ENCODE peak calls at places on chromosomes 2 and 18, in five cellular contexts. K is MCF 10A, D is WTC11, B is ascending aorta, J is lower lobe of right lung. T is an unnamed sample.

GRCh38 chr2:107303964-107304363 is 418.0 kb upstream of the ST6GAL2 start:
- DNase-seq in K (no peak), D (no peak), J (no peak), B (no peak), T (no peak)

GRCh38 chr2:112646102-112646719 is 472 bp downstream of the SLC20A1 start:
- DNase-seq in B (no peak), K (no peak), J (no peak), D (no peak), T (no peak)

GRCh38 chr2:37527362-37527761 is 144.1 kb downstream of the CDC42EP3 start:
- DNase-seq in D (no peak), K (no peak), B (no peak), J (no peak), T (no peak)

GRCh38 chr2:3257166-3257565 is 120.5 kb downstream of the EIPR1 start:
- DNase-seq in B (peak; percentile 7), D (peak; percentile 41), J (no peak), K (no peak), T (no peak)

GRCh38 chr18:68648191-68648590 is 66.7 kb downstream of the TMX3 start:
- DNase-seq in B (no peak), D (no peak), K (no peak), J (no peak), T (no peak)

GRCh38 chr2:185137700-185138099 is 539.4 kb downstream of the ZNF804A start:
- DNase-seq in K (no peak), D (no peak), B (no peak), J (no peak), T (no peak)

GRCh38 chr2:101625387-101625786 is 72.1 kb upstream of the MAP4K4 start:
- DNase-seq in B (no peak), K (peak; percentile 46), D (no peak), J (no peak), T (peak; percentile 61)

GRCh38 chr2:48146552-48146951 is 240.3 kb upstream of the FBXO11 start:
- DNase-seq in B (no peak), K (no peak), J (no peak), D (no peak), T (no peak)

GRCh38 chr18:76450912-76451421 is 44.1 kb downstream of the ZNF516 start:
- DNase-seq in J (peak; percentile 61), K (peak; percentile 53), B (peak; percentile 68), D (no peak), T (no peak)

GRCh38 chr18:69956655-69957054 is 9.0 kb upstream of the CD226 start:
- DNase-seq in K (no peak), D (no peak), B (no peak), J (no peak), T (no peak)

GRCh38 chr2:139742216-139743172 is 962.3 kb upstream of the NXPH2 start:
- DNase-seq in D (no peak), B (no peak), J (no peak), K (no peak), T (no peak)

GRCh38 chr2:237791977-237792727 is 6.4 kb upstream of the RBM44 start:
- DNase-seq in D (peak; percentile 38), B (no peak), K (peak; percentile 9), J (no peak), T (no peak)
- TF ChIP-seq CTCF in D (no peak), B (no peak), K (no peak), J (no peak), T (no peak)

DNA sequence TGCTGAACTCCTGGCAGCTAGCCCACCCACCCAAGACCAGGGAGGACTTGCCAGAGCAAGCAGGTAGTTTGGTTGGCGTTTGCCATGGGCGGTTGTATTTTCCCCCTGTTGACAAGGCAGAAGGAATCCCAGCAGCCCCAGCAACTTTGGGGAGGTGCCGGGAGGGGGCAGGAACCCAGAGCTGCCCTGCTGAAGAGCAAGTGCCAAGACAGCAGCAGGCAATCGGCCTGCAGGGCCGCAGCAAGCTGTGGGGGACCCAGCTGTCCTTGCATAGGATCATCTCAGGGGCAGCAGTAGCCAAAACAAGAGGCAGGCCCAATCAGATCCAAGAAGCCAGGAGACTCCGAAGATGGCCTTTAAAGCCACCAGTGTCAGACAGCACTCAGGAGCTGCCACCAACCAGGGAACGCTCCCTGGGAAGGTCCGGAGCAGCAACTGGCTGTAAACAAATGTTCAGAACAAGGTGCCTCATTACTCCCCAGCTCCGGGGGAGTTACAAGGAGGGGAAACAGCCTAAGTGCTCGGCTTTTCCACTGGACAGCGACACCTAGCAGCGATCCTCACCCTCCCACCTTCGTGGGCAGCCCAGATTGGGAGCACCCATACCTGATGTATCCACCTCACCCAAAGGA is 2.1 kb downstream of the ST8SIA5 start:
- DNase-seq in D (peak; percentile 54), K (no peak), J (no peak), B (no peak), T (no peak)
- TF ChIP-seq CTCF in D (no peak), K (no peak), J (no peak), B (no peak), T (no peak)

DNA sequence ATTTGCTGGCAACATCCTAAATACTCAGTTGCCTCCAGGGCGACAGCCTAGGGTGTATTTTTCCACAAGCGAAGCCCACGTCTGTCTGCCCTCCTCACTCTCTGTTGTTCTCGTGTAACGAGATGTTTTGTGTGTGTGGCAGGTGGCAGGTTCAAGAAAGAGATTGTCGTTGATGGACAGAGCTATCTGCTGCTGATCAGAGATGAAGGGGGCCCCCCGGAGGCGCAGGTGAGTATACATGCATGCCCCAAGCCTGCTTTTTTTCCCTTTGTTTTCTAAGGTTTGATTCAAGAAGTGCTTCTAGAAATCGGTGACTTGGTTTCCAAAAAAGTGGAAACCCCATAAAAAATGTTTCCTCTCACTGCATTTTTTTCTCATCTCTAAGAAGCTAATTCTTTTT is 247.0 kb downstream of the AGAP1 start:
- DNase-seq in B (no peak), J (no peak), K (peak; percentile 45), D (peak; percentile 67), T (no peak)
- TF ChIP-seq CTCF in B (no peak), J (no peak), K (peak; percentile 40), D (no peak), T (no peak)

GRCh38 chr2:239396881-239397681 is 3.7 kb downstream of the HDAC4 start:
- DNase-seq in B (peak; percentile 55), J (peak; percentile 58), D (no peak), K (no peak), T (no peak)
- TF ChIP-seq CTCF in B (no peak), J (no peak), D (no peak), K (no peak), T (no peak)

DNA sequence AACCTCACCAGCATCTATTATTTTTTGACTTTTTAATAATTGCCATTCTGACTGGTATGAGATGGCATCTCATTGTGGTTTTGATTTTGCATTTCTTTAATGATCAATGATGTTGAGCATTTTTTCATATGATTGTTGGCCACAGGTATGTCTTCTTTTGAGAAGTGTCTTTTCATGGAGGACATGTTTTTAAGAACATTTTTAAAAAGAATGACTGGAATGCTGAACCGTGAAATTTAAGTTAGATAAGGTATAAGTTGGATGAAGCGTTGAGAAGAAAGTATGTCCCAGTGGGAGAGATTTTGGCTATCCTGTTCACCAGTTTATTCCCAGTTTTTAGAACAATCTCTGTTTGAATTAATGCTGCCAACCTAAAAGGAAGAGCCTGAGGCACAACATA is 365.9 kb downstream of the CELF4 start:
- DNase-seq in K (no peak), J (no peak), D (no peak), B (no peak), T (no peak)
- TF ChIP-seq CTCF in K (no peak), J (no peak), D (no peak), B (no peak), T (no peak)

DNA sequence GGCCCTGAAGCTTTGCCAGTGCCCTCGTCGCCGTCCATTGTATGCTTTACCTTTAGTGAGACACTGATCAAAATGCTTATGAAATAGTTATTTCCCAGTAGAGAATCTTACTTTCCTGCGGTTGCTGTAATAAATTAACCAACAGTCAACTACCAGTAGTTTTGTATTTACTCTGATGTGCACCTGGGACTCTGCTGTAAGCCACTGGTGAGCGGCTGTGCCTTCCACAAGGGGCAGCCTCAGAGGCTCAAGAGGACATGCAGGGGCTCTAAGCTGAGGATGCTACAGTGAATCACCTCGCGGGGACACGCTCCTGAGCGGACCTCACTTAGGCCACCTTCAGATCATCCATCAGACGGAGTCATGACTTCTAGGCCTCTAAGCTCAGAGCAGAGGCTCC is 71.7 kb downstream of the BIN1 start:
- DNase-seq in B (no peak), D (no peak), K (no peak), J (no peak), T (no peak)
- TF ChIP-seq CTCF in B (no peak), D (no peak), K (no peak), J (no peak), T (no peak)

DNA sequence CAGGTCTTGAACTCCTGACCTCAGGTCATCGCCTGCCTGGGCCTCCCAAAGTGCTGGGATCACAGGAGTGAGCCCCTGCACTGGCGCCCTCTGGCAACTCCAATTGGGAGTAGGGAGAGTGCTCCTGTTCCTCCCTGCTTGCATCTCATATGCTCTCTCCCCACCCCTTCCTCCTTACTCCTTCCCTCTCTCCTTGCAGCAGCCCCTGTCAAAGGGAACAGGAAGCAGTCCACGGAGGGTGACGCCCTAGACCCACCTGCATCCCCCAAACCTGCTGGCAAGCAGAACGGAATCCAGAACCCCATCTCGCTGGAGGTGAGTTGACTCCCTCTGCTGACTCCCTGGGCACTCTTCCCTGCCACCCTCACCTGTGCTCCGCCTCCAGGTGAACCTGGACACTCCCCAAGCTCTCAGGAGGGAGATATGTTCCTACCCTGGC is 10.7 kb downstream of the ARID5A start:
- DNase-seq in B (no peak), K (no peak), D (peak; percentile 46), J (no peak), T (no peak)
- TF ChIP-seq CTCF in B (no peak), K (no peak), D (no peak), J (no peak), T (no peak)